ENCODE peak calls at places on chromosomes 12 and 14, in nine cellular contexts. One of them, this sample, is unnamed.

GRCh38 chr14:96090441-96091148 is 51.4 kb downstream of the C14orf132 start:
- DNase-seq in body of pancreas: no peak
- DNase-seq in Karpas-422: peak; percentile 92
- DNase-seq in OCI-LY7: no peak
- DNase-seq in MM.1S: no peak
- DNase-seq in fibroblast of lung: peak; percentile 80
- DNase-seq in suprapubic skin: no peak
- DNase-seq in PC-3: no peak
- DNase-seq in heart right ventricle: peak; percentile 84
- DNase-seq in this sample: peak; percentile 57

GRCh38 chr14:72904840-72905561 is 11.1 kb upstream of the DPF3 start:
- DNase-seq in body of pancreas: peak; percentile 63
- DNase-seq in Karpas-422: peak; percentile 92
- DNase-seq in OCI-LY7: peak; percentile 71
- DNase-seq in MM.1S: peak; percentile 58
- DNase-seq in fibroblast of lung: peak; percentile 89
- DNase-seq in suprapubic skin: no peak
- DNase-seq in PC-3: peak; percentile 90
- DNase-seq in heart right ventricle: peak; percentile 59
- DNase-seq in this sample: peak; percentile 69

GRCh38 chr14:60245316-60246177 is 3.5 kb upstream of the PPM1A start:
- DNase-seq in body of pancreas: no peak
- DNase-seq in Karpas-422: no peak
- DNase-seq in OCI-LY7: peak; percentile 27
- DNase-seq in MM.1S: no peak
- DNase-seq in fibroblast of lung: no peak
- DNase-seq in suprapubic skin: no peak
- DNase-seq in PC-3: no peak
- DNase-seq in heart right ventricle: no peak
- DNase-seq in this sample: no peak

GRCh38 chr12:127903146-127903545 is 363.8 kb upstream of the TMEM132C start:
- DNase-seq in body of pancreas: no peak
- DNase-seq in Karpas-422: no peak
- DNase-seq in OCI-LY7: no peak
- DNase-seq in MM.1S: no peak
- DNase-seq in fibroblast of lung: no peak
- DNase-seq in suprapubic skin: no peak
- DNase-seq in PC-3: no peak
- DNase-seq in heart right ventricle: no peak
- DNase-seq in this sample: no peak

GRCh38 chr12:124556896-124557501 is 10.4 kb downstream of the NCOR2 start:
- DNase-seq in body of pancreas: no peak
- DNase-seq in Karpas-422: no peak
- DNase-seq in OCI-LY7: no peak
- DNase-seq in MM.1S: no peak
- DNase-seq in fibroblast of lung: peak; percentile 34
- DNase-seq in suprapubic skin: no peak
- DNase-seq in PC-3: no peak
- DNase-seq in heart right ventricle: no peak
- DNase-seq in this sample: no peak

GRCh38 chr12:19121449-19122018 is 8.0 kb upstream of the PLEKHA5 start:
- DNase-seq in body of pancreas: no peak
- DNase-seq in Karpas-422: no peak
- DNase-seq in OCI-LY7: no peak
- DNase-seq in MM.1S: no peak
- DNase-seq in fibroblast of lung: no peak
- DNase-seq in suprapubic skin: no peak
- DNase-seq in PC-3: no peak
- DNase-seq in heart right ventricle: no peak
- DNase-seq in this sample: no peak

GRCh38 chr12:93425736-93426363 is 15.9 kb downstream of the UBE2N start:
- DNase-seq in body of pancreas: no peak
- DNase-seq in Karpas-422: no peak
- DNase-seq in OCI-LY7: peak; percentile 42
- DNase-seq in MM.1S: no peak
- DNase-seq in fibroblast of lung: no peak
- DNase-seq in suprapubic skin: no peak
- DNase-seq in PC-3: no peak
- DNase-seq in heart right ventricle: no peak
- DNase-seq in this sample: no peak

GRCh38 chr14:30888480-30889243 is 14.3 kb downstream of the COCH start:
- DNase-seq in body of pancreas: no peak
- DNase-seq in Karpas-422: no peak
- DNase-seq in OCI-LY7: no peak
- DNase-seq in MM.1S: no peak
- DNase-seq in fibroblast of lung: no peak
- DNase-seq in suprapubic skin: no peak
- DNase-seq in PC-3: no peak
- DNase-seq in heart right ventricle: no peak
- DNase-seq in this sample: no peak

GRCh38 chr12:126601184-126602170 is 1536.2 kb downstream of the AACS start:
- DNase-seq in body of pancreas: peak; percentile 53
- DNase-seq in Karpas-422: no peak
- DNase-seq in OCI-LY7: no peak
- DNase-seq in MM.1S: no peak
- DNase-seq in fibroblast of lung: no peak
- DNase-seq in suprapubic skin: no peak
- DNase-seq in PC-3: no peak
- DNase-seq in heart right ventricle: no peak
- DNase-seq in this sample: no peak

GRCh38 chr12:50103767-50104321 is at the start of gene GPD1:
- DNase-seq in body of pancreas: peak; percentile 83
- DNase-seq in Karpas-422: peak; percentile 69
- DNase-seq in OCI-LY7: no peak
- DNase-seq in MM.1S: no peak
- DNase-seq in fibroblast of lung: peak; percentile 18
- DNase-seq in suprapubic skin: no peak
- DNase-seq in PC-3: peak; percentile 50
- DNase-seq in heart right ventricle: peak; percentile 58
- DNase-seq in this sample: peak; percentile 86

GRCh38 chr12:14473707-14474287 is 93.9 kb downstream of the PLBD1 start:
- DNase-seq in body of pancreas: no peak
- DNase-seq in Karpas-422: no peak
- DNase-seq in OCI-LY7: peak; percentile 55
- DNase-seq in MM.1S: peak; percentile 10
- DNase-seq in fibroblast of lung: peak; percentile 52
- DNase-seq in suprapubic skin: no peak
- DNase-seq in PC-3: peak; percentile 7
- DNase-seq in heart right ventricle: no peak
- DNase-seq in this sample: no peak

GRCh38 chr14:104378636-104379225 is 200.8 kb upstream of the C14orf180 start:
- DNase-seq in body of pancreas: no peak
- DNase-seq in Karpas-422: no peak
- DNase-seq in OCI-LY7: no peak
- DNase-seq in MM.1S: no peak
- DNase-seq in fibroblast of lung: no peak
- DNase-seq in suprapubic skin: no peak
- DNase-seq in PC-3: no peak
- DNase-seq in heart right ventricle: no peak
- DNase-seq in this sample: no peak

GRCh38 chr12:32588604-32589003 is 90.5 kb upstream of the DNM1L start:
- DNase-seq in body of pancreas: no peak
- DNase-seq in Karpas-422: no peak
- DNase-seq in OCI-LY7: no peak
- DNase-seq in MM.1S: no peak
- DNase-seq in fibroblast of lung: no peak
- DNase-seq in suprapubic skin: no peak
- DNase-seq in PC-3: no peak
- DNase-seq in heart right ventricle: no peak
- DNase-seq in this sample: no peak

GRCh38 chr12:6322969-6323339 is 12.5 kb downstream of the PLEKHG6 start:
- DNase-seq in body of pancreas: no peak
- DNase-seq in Karpas-422: peak; percentile 66
- DNase-seq in OCI-LY7: no peak
- DNase-seq in MM.1S: no peak
- DNase-seq in fibroblast of lung: no peak
- DNase-seq in suprapubic skin: no peak
- DNase-seq in PC-3: no peak
- DNase-seq in heart right ventricle: no peak
- DNase-seq in this sample: no peak

GRCh38 chr14:23131482-23131881 is 12.4 kb upstream of the CEBPE start:
- DNase-seq in body of pancreas: no peak
- DNase-seq in Karpas-422: no peak
- DNase-seq in OCI-LY7: no peak
- DNase-seq in MM.1S: no peak
- DNase-seq in fibroblast of lung: no peak
- DNase-seq in suprapubic skin: no peak
- DNase-seq in PC-3: no peak
- DNase-seq in heart right ventricle: no peak
- DNase-seq in this sample: no peak
- H3K27ac ChIP-seq in body of pancreas: no peak overlapping the region
- H3K27ac ChIP-seq in Karpas-422: no peak overlapping the region
- H3K27ac ChIP-seq in OCI-LY7: no peak overlapping the region
- H3K27ac ChIP-seq in MM.1S: no peak overlapping the region
- H3K27ac ChIP-seq in fibroblast of lung: no peak overlapping the region
- H3K27ac ChIP-seq in suprapubic skin: no peak overlapping the region
- H3K27ac ChIP-seq in PC-3: no peak overlapping the region
- H3K27ac ChIP-seq in heart right ventricle: no peak overlapping the region
- H3K27ac ChIP-seq in this sample: no peak overlapping the region

GRCh38 chr12:46855760-46856159 is 30.0 kb upstream of the SLC38A4 start:
- DNase-seq in body of pancreas: no peak
- DNase-seq in Karpas-422: no peak
- DNase-seq in OCI-LY7: no peak
- DNase-seq in MM.1S: no peak
- DNase-seq in fibroblast of lung: no peak
- DNase-seq in suprapubic skin: no peak
- DNase-seq in PC-3: no peak
- DNase-seq in heart right ventricle: no peak
- DNase-seq in this sample: no peak

GRCh38 chr12:46857486-46857885 is 31.7 kb upstream of the SLC38A4 start:
- DNase-seq in body of pancreas: no peak
- DNase-seq in Karpas-422: no peak
- DNase-seq in OCI-LY7: no peak
- DNase-seq in MM.1S: no peak
- DNase-seq in fibroblast of lung: no peak
- DNase-seq in suprapubic skin: no peak
- DNase-seq in PC-3: no peak
- DNase-seq in heart right ventricle: no peak
- DNase-seq in this sample: no peak

DNA sequence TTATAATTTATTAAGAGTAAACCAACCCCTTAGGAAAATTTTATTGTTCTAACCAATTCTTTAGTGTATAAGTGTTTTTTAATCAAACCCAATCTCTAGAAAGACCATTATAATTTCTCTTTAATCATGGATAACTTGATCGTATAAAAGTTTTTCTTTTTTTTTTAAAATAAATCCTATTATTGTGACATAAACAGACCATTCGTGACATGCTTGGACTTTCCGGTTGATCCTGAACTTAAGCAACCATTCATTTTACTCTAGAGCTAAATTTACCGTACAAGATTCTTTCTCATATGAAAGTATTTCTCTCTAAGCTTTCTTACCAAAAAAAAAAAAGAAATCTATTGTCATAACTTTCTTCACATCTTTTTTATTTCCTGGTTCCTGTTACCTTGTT is 32.6 kb upstream of the SLC38A4 start:
- DNase-seq in body of pancreas: no peak
- DNase-seq in Karpas-422: no peak
- DNase-seq in OCI-LY7: peak; percentile 32
- DNase-seq in MM.1S: no peak
- DNase-seq in fibroblast of lung: no peak
- DNase-seq in suprapubic skin: no peak
- DNase-seq in PC-3: no peak
- DNase-seq in heart right ventricle: no peak
- DNase-seq in this sample: no peak
- H3K4me3 ChIP-seq in body of pancreas: no peak overlapping the region
- H3K4me3 ChIP-seq in Karpas-422: no peak overlapping the region
- H3K4me3 ChIP-seq in OCI-LY7: no peak overlapping the region
- H3K4me3 ChIP-seq in MM.1S: no peak overlapping the region
- H3K4me3 ChIP-seq in fibroblast of lung: no peak overlapping the region
- H3K4me3 ChIP-seq in suprapubic skin: no peak overlapping the region
- H3K4me3 ChIP-seq in PC-3: no peak overlapping the region
- H3K4me3 ChIP-seq in heart right ventricle: no peak overlapping the region
- H3K4me3 ChIP-seq in this sample: no peak overlapping the region

GRCh38 chr12:116864371-116865160 is 16.7 kb downstream of the HRK start:
- DNase-seq in body of pancreas: no peak
- DNase-seq in Karpas-422: no peak
- DNase-seq in OCI-LY7: no peak
- DNase-seq in MM.1S: no peak
- DNase-seq in fibroblast of lung: peak; percentile 53
- DNase-seq in suprapubic skin: no peak
- DNase-seq in PC-3: peak; percentile 92
- DNase-seq in heart right ventricle: no peak
- DNase-seq in this sample: no peak
- H3K27ac ChIP-seq in body of pancreas: no peak overlapping the region
- H3K27ac ChIP-seq in Karpas-422: no peak overlapping the region
- H3K27ac ChIP-seq in OCI-LY7: no peak overlapping the region
- H3K27ac ChIP-seq in MM.1S: no peak overlapping the region
- H3K27ac ChIP-seq in fibroblast of lung: peak overlapping the region; percentile 51
- H3K27ac ChIP-seq in suprapubic skin: no peak overlapping the region
- H3K27ac ChIP-seq in PC-3: peak overlapping the region; percentile 45
- H3K27ac ChIP-seq in heart right ventricle: no peak overlapping the region
- H3K27ac ChIP-seq in this sample: no peak overlapping the region

GRCh38 chr14:103273847-103274615 is 60.0 kb upstream of the EIF5 start:
- DNase-seq in body of pancreas: no peak
- DNase-seq in Karpas-422: no peak
- DNase-seq in OCI-LY7: no peak
- DNase-seq in MM.1S: no peak
- DNase-seq in fibroblast of lung: no peak
- DNase-seq in suprapubic skin: no peak
- DNase-seq in PC-3: no peak
- DNase-seq in heart right ventricle: no peak
- DNase-seq in this sample: peak; percentile 16

GRCh38 chr14:103271189-103271588 is 62.8 kb upstream of the EIF5 start:
- DNase-seq in body of pancreas: no peak
- DNase-seq in Karpas-422: no peak
- DNase-seq in OCI-LY7: no peak
- DNase-seq in MM.1S: no peak
- DNase-seq in fibroblast of lung: no peak
- DNase-seq in suprapubic skin: no peak
- DNase-seq in PC-3: no peak
- DNase-seq in heart right ventricle: no peak
- DNase-seq in this sample: no peak

GRCh38 chr14:103275000-103275399 is 59.0 kb upstream of the EIF5 start:
- DNase-seq in body of pancreas: no peak
- DNase-seq in Karpas-422: no peak
- DNase-seq in OCI-LY7: no peak
- DNase-seq in MM.1S: no peak
- DNase-seq in fibroblast of lung: no peak
- DNase-seq in suprapubic skin: no peak
- DNase-seq in PC-3: no peak
- DNase-seq in heart right ventricle: no peak
- DNase-seq in this sample: no peak

DNA sequence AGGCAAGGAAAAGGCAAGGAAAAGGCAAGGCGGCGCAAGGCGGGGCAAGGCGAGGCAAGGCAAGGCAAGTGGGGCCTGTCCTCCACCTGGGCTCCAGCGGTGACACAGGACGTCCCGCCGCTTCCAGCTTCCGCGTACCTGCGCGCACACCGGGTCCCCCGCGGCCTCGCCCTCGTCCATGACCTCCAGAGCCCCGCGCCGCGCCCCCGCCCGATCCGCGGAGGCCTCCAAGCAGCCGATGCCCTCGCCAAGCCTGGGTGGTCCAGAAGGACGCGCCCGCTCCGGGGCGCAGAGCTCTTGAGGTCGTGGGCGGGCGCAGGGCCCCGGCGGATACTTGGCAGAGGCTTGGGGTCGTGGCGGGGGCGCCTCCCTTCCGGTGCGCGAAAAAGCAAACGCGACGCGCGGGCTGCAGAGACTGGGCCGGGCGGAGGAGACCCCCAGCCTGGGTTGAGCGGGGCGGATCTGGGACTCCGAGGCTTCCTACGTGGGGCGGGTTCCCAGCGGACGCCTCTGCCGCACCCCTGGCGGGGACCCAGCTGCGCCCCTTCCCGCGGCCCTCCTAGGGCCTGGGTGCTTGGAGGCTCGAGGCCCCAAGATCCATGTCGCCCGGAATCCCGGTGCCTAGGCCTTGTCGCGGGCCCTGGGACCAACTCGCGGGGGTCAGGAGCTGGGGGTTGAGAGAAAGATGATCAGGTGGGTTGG is 60.7 kb upstream of the EIF5 start:
- DNase-seq in body of pancreas: no peak
- DNase-seq in Karpas-422: no peak
- DNase-seq in OCI-LY7: no peak
- DNase-seq in MM.1S: no peak
- DNase-seq in fibroblast of lung: no peak
- DNase-seq in suprapubic skin: no peak
- DNase-seq in PC-3: no peak
- DNase-seq in heart right ventricle: no peak
- DNase-seq in this sample: peak; percentile 45
- H3K4me3 ChIP-seq in body of pancreas: no peak overlapping the region
- H3K4me3 ChIP-seq in Karpas-422: no peak overlapping the region
- H3K4me3 ChIP-seq in OCI-LY7: no peak overlapping the region
- H3K4me3 ChIP-seq in MM.1S: no peak overlapping the region
- H3K4me3 ChIP-seq in fibroblast of lung: no peak overlapping the region
- H3K4me3 ChIP-seq in suprapubic skin: peak overlapping the region; percentile 48
- H3K4me3 ChIP-seq in PC-3: no peak overlapping the region
- H3K4me3 ChIP-seq in heart right ventricle: peak overlapping the region; percentile 33
- H3K4me3 ChIP-seq in this sample: peak overlapping the region; percentile 33